ENCODE peak calls at places on chromosomes 16 and 17, in eight cellular contexts. R, Z, M, O, B, N, V and W are unnamed samples.

GRCh38 chr16:58306327-58306726 is 11.5 kb upstream of the PRSS54 start:
- DNase-seq in B (no peak), M (no peak), R (no peak), N (peak; percentile 2), V (peak; percentile 1), Z (peak; percentile 43), O (no peak), W (peak; percentile 53)

GRCh38 chr16:73430138-73430537 is 382.2 kb upstream of the ZFHX3 start:
- DNase-seq in V (no peak), Z (no peak), B (no peak), M (no peak), R (no peak), O (no peak), N (no peak), W (no peak)

GRCh38 chr16:46850619-46851555 is 19.9 kb upstream of the C16orf87 start:
- DNase-seq in Z (no peak), V (no peak), O (no peak), B (no peak), M (no peak), N (no peak), R (peak; percentile 19), W (no peak)

GRCh38 chr16:15694499-15694898 is 44.5 kb downstream of the NDE1 start:
- DNase-seq in M (no peak), Z (no peak), V (no peak), R (no peak), B (no peak), O (no peak), N (no peak), W (peak; percentile 7)

GRCh38 chr16:80375513-80375912 is 165.3 kb upstream of the DYNLRB2 start:
- DNase-seq in B (no peak), M (no peak), N (no peak), O (no peak), Z (no peak), V (no peak), R (no peak), W (no peak)

GRCh38 chr16:3456374-3456773 is 12.9 kb downstream of the NAA60 start:
- DNase-seq in O (no peak), R (no peak), Z (peak; percentile 26), M (no peak), V (no peak), N (no peak), B (no peak), W (peak; percentile 38)

GRCh38 chr16:53913082-53913870 is 209.3 kb downstream of the FTO start:
- DNase-seq in O (no peak), N (no peak), R (no peak), V (peak; percentile 85), M (peak; percentile 16), Z (peak; percentile 92), B (peak; percentile 61), W (peak; percentile 99)

GRCh38 chr16:1890701-1891035 is 18.7 kb upstream of the MEIOB start:
- DNase-seq in M (no peak), R (no peak), O (no peak), B (peak; percentile 6), N (no peak), Z (no peak), V (no peak), W (no peak)

GRCh38 chr16:29784901-29785500 is 5.5 kb upstream of the KIF22 start:
- DNase-seq in V (no peak), Z (no peak), R (peak; percentile 54), N (peak; percentile 59), B (no peak), M (no peak), O (peak; percentile 77), W (peak; percentile 61)

GRCh38 chr16:19666451-19666850 is 51.6 kb downstream of the KNOP1 start:
- DNase-seq in V (no peak), Z (no peak), B (no peak), R (no peak), M (no peak), O (peak; percentile 54), N (no peak), W (no peak)

GRCh38 chr16:73213761-73214480 is 166.0 kb upstream of the ZFHX3 start:
- DNase-seq in B (peak; percentile 65), O (no peak), R (no peak), Z (no peak), V (peak; percentile 12), M (no peak), N (no peak), W (peak; percentile 58)

GRCh38 chr17:72432143-72432604 is 311.4 kb downstream of the SOX9 start:
- DNase-seq in M (no peak), B (peak; percentile 62), R (no peak), V (no peak), O (no peak), N (no peak), Z (peak; percentile 36), W (no peak)

GRCh38 chr16:27025581-27025980 is 41.1 kb upstream of the C16orf82 start:
- DNase-seq in V (no peak), B (no peak), O (no peak), M (no peak), Z (peak; percentile 2), N (no peak), R (no peak), W (no peak)

GRCh38 chr17:33241390-33241789 is 51.7 kb downstream of the ASIC2 start:
- DNase-seq in B (no peak), Z (peak; percentile 4), M (no peak), N (no peak), R (no peak), O (no peak), V (no peak), W (no peak)

GRCh38 chr16:88651276-88651988 is 579 bp upstream of the CYBA start:
- DNase-seq in N (peak; percentile 44), R (peak; percentile 99), M (no peak), O (no peak), V (no peak), B (peak; percentile 3), Z (no peak), W (no peak)

GRCh38 chr16:4529085-4530060 is 9.2 kb downstream of the CDIP1 start:
- DNase-seq in Z (peak; percentile 87), O (no peak), N (no peak), R (no peak), V (no peak), B (no peak), M (no peak), W (peak; percentile 42)

GRCh38 chr17:54085934-54086333 is 263.2 kb downstream of the KIF2B start:
- DNase-seq in O (no peak), B (no peak), N (no peak), Z (no peak), R (no peak), V (no peak), M (no peak), W (no peak)